ENCODE peak calls at places on chromosomes 4 and X, in six cellular contexts. K is HepG2, B is GM12878, C is K562, W is upper lobe of left lung, M is HCT116. A is an unnamed sample.
A peak's percentile ranks its signal among the peaks of the same experiment; 100 is the strongest.

GRCh38 chr4:149203256-149204001 is 612.2 kb downstream of the IQCM start:
- ATAC-seq in B (no peak), K (no peak), M (no peak), C (no peak), W (no peak), A (no peak)

GRCh38 chrX:12352922-12353321 is 214.6 kb downstream of the FRMPD4 start:
- ATAC-seq in B (no peak), C (no peak), M (no peak), K (no peak), W (no peak), A (no peak)

GRCh38 chrX:45885931-45886330 is 659.3 kb downstream of the ZNF674 start:
- ATAC-seq in C (no peak), B (no peak), W (no peak), K (no peak), M (no peak), A (no peak)

GRCh38 chr4:53804719-53805118 is 213.4 kb upstream of the LNX1 start:
- ATAC-seq in B (peak; percentile 98), K (peak; percentile 71), C (peak; percentile 89), W (no peak), M (peak; percentile 70), A (no peak)

GRCh38 chrX:13257223-13258051 is 62.4 kb downstream of the ATXN3L start:
- ATAC-seq in K (no peak), W (no peak), C (no peak), B (peak; percentile 67), M (no peak), A (no peak)

GRCh38 chrX:19846995-19847790 is 40.2 kb downstream of the SH3KBP1 start:
- ATAC-seq in C (peak; percentile 51), W (peak; percentile 70), K (no peak), B (peak; percentile 55), M (peak; percentile 25), A (peak; percentile 72)

GRCh38 chr4:11013265-11013664 is 328.7 kb upstream of the CLNK start:
- ATAC-seq in C (no peak), W (peak; percentile 51), M (no peak), K (no peak), B (no peak), A (no peak)

GRCh38 chr4:142284402-142285221 is 561.5 kb downstream of the INPP4B start:
- ATAC-seq in K (no peak), B (peak; percentile 49), M (no peak), W (no peak), C (no peak), A (no peak)

GRCh38 chr4:55754754-55755350 is 64.7 kb upstream of the EXOC1L start:
- ATAC-seq in B (no peak), K (no peak), W (no peak), C (no peak), M (peak; percentile 27), A (no peak)

GRCh38 chrX:44872319-44872816 is 620 bp upstream of the KDM6A start:
- ATAC-seq in K (peak; percentile 58), W (peak; percentile 45), B (peak; percentile 39), C (peak; percentile 21), M (peak; percentile 29), A (peak; percentile 48)

GRCh38 chr4:106541253-106541652 is 172.7 kb upstream of the GIMD1 start:
- ATAC-seq in K (no peak), C (no peak), B (no peak), W (no peak), M (no peak), A (no peak)

GRCh38 chr4:140556372-140557085 is 12.2 kb downstream of the UCP1 start:
- ATAC-seq in K (no peak), C (no peak), W (no peak), M (no peak), B (peak; percentile 99), A (no peak)

GRCh38 chr4:8135666-8136065 is 22.9 kb downstream of the ABLIM2 start:
- ATAC-seq in C (no peak), M (no peak), B (no peak), W (no peak), K (no peak), A (no peak)

GRCh38 chr4:5524900-5525299 is 183.5 kb downstream of the EVC2 start:
- ATAC-seq in M (no peak), C (no peak), W (no peak), B (no peak), K (no peak), A (no peak)

GRCh38 chrX:154333837-154334271 is 38.3 kb downstream of the TKTL1 start:
- ATAC-seq in B (peak; percentile 94), K (no peak), W (no peak), C (no peak), M (no peak), A (no peak)

GRCh38 chr4:153371835-153372234 is 27.3 kb downstream of the MND1 start:
- ATAC-seq in K (no peak), M (no peak), B (no peak), C (no peak), W (no peak), A (no peak)

GRCh38 chr4:16032871-16033505 is 50.8 kb downstream of the PROM1 start:
- ATAC-seq in B (no peak), C (no peak), M (no peak), K (no peak), W (no peak), A (no peak)

GRCh38 chr4:189124149-189124758 is 816.4 kb upstream of the FRG1 start:
- ATAC-seq in W (no peak), B (no peak), K (peak; percentile 60), M (peak; percentile 82), C (no peak), A (no peak)

GRCh38 chrX:22032084-22032483 is at the start of gene PHEX:
- ATAC-seq in W (no peak), C (no peak), M (no peak), B (peak; percentile 68), K (no peak), A (no peak)

GRCh38 chrX:104742345-104742744 is 176.3 kb downstream of the IL1RAPL2 start:
- ATAC-seq in M (no peak), K (no peak), C (no peak), W (peak; percentile 66), B (no peak), A (no peak)

GRCh38 chrX:40202456-40202855 is 104.7 kb upstream of the BCOR start:
- ATAC-seq in B (peak; percentile 55), C (no peak), K (no peak), W (no peak), M (no peak), A (no peak)

GRCh38 chrX:46330981-46331380 is 214.2 kb downstream of the ZNF674 start:
- ATAC-seq in B (no peak), K (no peak), M (no peak), W (no peak), C (no peak), A (no peak)

GRCh38 chr4:52366625-52367024 is 292.5 kb downstream of the USP46 start:
- ATAC-seq in C (no peak), M (no peak), K (no peak), B (no peak), W (no peak), A (no peak)

GRCh38 chr4:86007042-86007441 is 352.8 kb downstream of the MAPK10 start:
- ATAC-seq in W (no peak), K (no peak), B (no peak), C (no peak), M (no peak), A (no peak)

GRCh38 chr4:146041139-146042004 is 102.7 kb upstream of the ZNF827 start:
- ATAC-seq in M (no peak), W (no peak), B (peak; percentile 19), C (no peak), K (no peak), A (no peak)

GRCh38 chr4:76801621-76802545 is 96.1 kb downstream of the SOWAHB start:
- ATAC-seq in M (no peak), B (no peak), W (peak; percentile 54), C (peak; percentile 38), K (peak; percentile 38), A (peak; percentile 46)

GRCh38 chr4:1255699-1256098 is 6.8 kb upstream of the CTBP1 start:
- ATAC-seq in K (no peak), M (no peak), W (no peak), C (no peak), B (no peak), A (no peak)

DNA sequence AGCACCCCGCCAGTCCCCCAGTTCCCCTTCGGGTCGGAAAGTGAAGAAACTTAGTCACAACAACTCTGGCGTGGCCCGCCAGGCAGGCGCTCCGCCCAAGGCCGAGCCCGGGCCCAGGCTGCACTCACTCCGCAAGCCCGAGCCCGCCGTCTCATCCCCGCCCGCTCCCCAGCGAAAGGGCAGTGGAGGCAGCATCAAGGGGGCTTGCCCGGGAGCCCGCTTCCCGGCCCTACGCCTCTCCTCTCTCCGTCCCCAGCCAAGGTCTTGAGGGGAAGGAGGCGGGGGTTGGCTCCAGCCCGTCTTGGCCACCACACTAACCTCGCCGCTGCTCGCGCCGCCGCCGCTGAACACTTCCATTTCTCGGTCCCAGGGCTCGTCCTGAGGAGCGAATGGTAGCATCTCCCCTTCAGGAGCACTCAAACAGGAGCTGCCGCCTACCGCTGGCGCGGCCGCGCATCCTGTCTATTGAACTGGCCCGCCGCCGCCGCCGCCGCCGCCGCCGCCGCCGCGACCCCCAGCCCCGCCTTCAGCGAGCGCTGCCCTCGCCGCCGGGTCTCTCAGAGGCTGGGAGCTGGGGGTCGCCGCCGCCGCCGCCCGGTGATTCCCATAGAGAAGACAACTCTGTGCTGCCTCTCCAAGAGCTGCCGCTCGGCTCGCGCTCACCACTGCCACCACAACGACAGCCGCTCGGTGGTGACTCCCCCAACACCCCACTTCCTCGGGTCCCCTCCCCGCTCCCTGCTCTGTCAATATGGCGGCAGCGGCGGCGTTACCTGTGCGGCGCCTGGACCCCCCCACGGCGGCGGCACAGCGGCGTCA is at the start of gene RPS6KA6:
- ATAC-seq in C (no peak), K (no peak), B (no peak), W (peak; percentile 43), M (no peak), A (peak; percentile 52)
- H3K27ac ChIP-seq in C (no peak within 1 kb of the TSS), K (no peak within 1 kb of the TSS), B (no peak within 1 kb of the TSS), W (no peak within 1 kb of the TSS), M (no peak within 1 kb of the TSS), A (peak within 1 kb of the TSS; percentile 75)

GRCh38 chrX:3176439-3176820 is 135.2 kb downstream of the ARSF start:
- ATAC-seq in C (no peak), W (no peak), K (no peak), B (no peak), M (no peak), A (peak; percentile 67)

GRCh38 chrX:3177851-3178250 is 136.6 kb downstream of the ARSF start:
- ATAC-seq in W (no peak), M (no peak), K (no peak), C (no peak), B (no peak), A (no peak)

GRCh38 chrX:3178329-3178728 is 137.1 kb downstream of the ARSF start:
- ATAC-seq in C (no peak), W (no peak), B (no peak), K (no peak), M (no peak), A (no peak)

GRCh38 chrX:3184176-3184930 is 143.1 kb downstream of the ARSF start:
- ATAC-seq in C (no peak), M (no peak), B (no peak), W (no peak), K (peak; percentile 89), A (peak; percentile 84)

GRCh38 chrX:3181846-3182245 is 140.6 kb downstream of the ARSF start:
- ATAC-seq in K (no peak), C (no peak), B (no peak), W (no peak), M (no peak), A (no peak)
- TF ChIP-seq POLR2AphosphoS5 in K (no peak), C (no peak), B (no peak), W (no peak), M (no peak), A (no peak)

GRCh38 chr4:176387571-176387970 is 67.8 kb downstream of the SPCS3 start:
- ATAC-seq in B (no peak), W (no peak), K (no peak), M (no peak), C (no peak), A (no peak)
- TF ChIP-seq POLR2A in B (no peak), W (no peak), K (no peak), M (no peak), C (no peak), A (no peak)

GRCh38 chrX:125444659-125445058 is 125.0 kb downstream of the TEX13C start:
- ATAC-seq in B (no peak), K (no peak), M (no peak), W (no peak), C (peak; percentile 93), A (no peak)
- H3K27ac ChIP-seq in B (no peak overlapping the region), K (no peak overlapping the region), M (no peak overlapping the region), W (no peak overlapping the region), C (peak overlapping the region; percentile 69), A (no peak overlapping the region)